ENCODE peak calls at places on chromosomes 3 and 15, in four cellular contexts. One of them, this sample, is unnamed.
A peak's percentile ranks its signal among the peaks of the same experiment; 100 is the strongest.

GRCh38 chr3:32399030-32399620 is 7.5 kb downstream of the CMTM7 start:
- DNase-seq in suprapubic skin: no peak
- DNase-seq in glutamatergic neuron: no peak
- DNase-seq in BJ: no peak
- DNase-seq in this sample: no peak

GRCh38 chr3:64900916-64901903 is 213.4 kb upstream of the ADAMTS9 start:
- DNase-seq in suprapubic skin: no peak
- DNase-seq in glutamatergic neuron: no peak
- DNase-seq in BJ: no peak
- DNase-seq in this sample: no peak

GRCh38 chr15:65004993-65005392 is 15.3 kb upstream of the SPG21 start:
- DNase-seq in suprapubic skin: no peak
- DNase-seq in glutamatergic neuron: no peak
- DNase-seq in BJ: no peak
- DNase-seq in this sample: no peak

GRCh38 chr15:59540654-59541053 is 70.9 kb upstream of the GCNT3 start:
- DNase-seq in suprapubic skin: no peak
- DNase-seq in glutamatergic neuron: no peak
- DNase-seq in BJ: no peak
- DNase-seq in this sample: no peak

GRCh38 chr3:64449026-64449425 is 223.8 kb upstream of the PRICKLE2 start:
- DNase-seq in suprapubic skin: no peak
- DNase-seq in glutamatergic neuron: no peak
- DNase-seq in BJ: no peak
- DNase-seq in this sample: no peak

GRCh38 chr3:156509209-156510174 is 45.4 kb downstream of the SSR3 start:
- DNase-seq in suprapubic skin: no peak
- DNase-seq in glutamatergic neuron: no peak
- DNase-seq in BJ: no peak
- DNase-seq in this sample: no peak

GRCh38 chr15:88800026-88800425 is 3.2 kb upstream of the ACAN start:
- DNase-seq in suprapubic skin: no peak
- DNase-seq in glutamatergic neuron: no peak
- DNase-seq in BJ: no peak
- DNase-seq in this sample: no peak

GRCh38 chr3:121748638-121749275 is 784 bp downstream of the GOLGB1 start:
- DNase-seq in suprapubic skin: no peak
- DNase-seq in glutamatergic neuron: no peak
- DNase-seq in BJ: no peak
- DNase-seq in this sample: no peak

GRCh38 chr15:52678036-52678467 is 1.1 kb downstream of the ATOSA start:
- DNase-seq in suprapubic skin: peak; percentile 73
- DNase-seq in glutamatergic neuron: peak; percentile 22
- DNase-seq in BJ: no peak
- DNase-seq in this sample: no peak

GRCh38 chr15:100794008-100794407 is 85.6 kb upstream of the ALDH1A3 start:
- DNase-seq in suprapubic skin: no peak
- DNase-seq in glutamatergic neuron: no peak
- DNase-seq in BJ: no peak
- DNase-seq in this sample: no peak

GRCh38 chr15:36960179-36960946 is 140.0 kb downstream of the MEIS2 start:
- DNase-seq in suprapubic skin: no peak
- DNase-seq in glutamatergic neuron: no peak
- DNase-seq in BJ: no peak
- DNase-seq in this sample: no peak

GRCh38 chr3:113312416-113312815 is 101.1 kb downstream of the BOC start:
- DNase-seq in suprapubic skin: no peak
- DNase-seq in glutamatergic neuron: no peak
- DNase-seq in BJ: no peak
- DNase-seq in this sample: no peak

GRCh38 chr3:160437083-160437455 is 12.5 kb downstream of the TRIM59 start:
- DNase-seq in suprapubic skin: no peak
- DNase-seq in glutamatergic neuron: no peak
- DNase-seq in BJ: no peak
- DNase-seq in this sample: no peak

GRCh38 chr3:128309026-128309425 is 155.7 kb downstream of the EEFSEC start:
- DNase-seq in suprapubic skin: no peak
- DNase-seq in glutamatergic neuron: no peak
- DNase-seq in BJ: no peak
- DNase-seq in this sample: no peak

GRCh38 chr3:28012830-28013229 is 228.6 kb upstream of the CMC1 start:
- DNase-seq in suprapubic skin: no peak
- DNase-seq in glutamatergic neuron: no peak
- DNase-seq in BJ: no peak
- DNase-seq in this sample: no peak

GRCh38 chr3:101102678-101103296 is 109.6 kb upstream of the ABI3BP start:
- DNase-seq in suprapubic skin: no peak
- DNase-seq in glutamatergic neuron: no peak
- DNase-seq in BJ: no peak
- DNase-seq in this sample: no peak

GRCh38 chr15:90839187-90840071 is 29.0 kb upstream of the FURIN start:
- DNase-seq in suprapubic skin: no peak
- DNase-seq in glutamatergic neuron: no peak
- DNase-seq in BJ: no peak
- DNase-seq in this sample: no peak

GRCh38 chr15:78937132-78937739 is 7.6 kb downstream of the CTSH start:
- DNase-seq in suprapubic skin: peak; percentile 75
- DNase-seq in glutamatergic neuron: no peak
- DNase-seq in BJ: no peak
- DNase-seq in this sample: no peak

GRCh38 chr3:48151807-48152427 is 36.3 kb downstream of the CDC25A start:
- DNase-seq in suprapubic skin: no peak
- DNase-seq in glutamatergic neuron: no peak
- DNase-seq in BJ: no peak
- DNase-seq in this sample: no peak
- TF ChIP-seq CTCF in suprapubic skin: no peak
- TF ChIP-seq CTCF in glutamatergic neuron: no peak
- TF ChIP-seq CTCF in BJ: no peak
- TF ChIP-seq CTCF in this sample: no peak

GRCh38 chr3:180018588-180018987 is 18.1 kb downstream of the PEX5L start:
- DNase-seq in suprapubic skin: no peak
- DNase-seq in glutamatergic neuron: no peak
- DNase-seq in BJ: no peak
- DNase-seq in this sample: no peak
- TF ChIP-seq CTCF in suprapubic skin: no peak
- TF ChIP-seq CTCF in glutamatergic neuron: no peak
- TF ChIP-seq CTCF in BJ: no peak
- TF ChIP-seq CTCF in this sample: no peak

DNA sequence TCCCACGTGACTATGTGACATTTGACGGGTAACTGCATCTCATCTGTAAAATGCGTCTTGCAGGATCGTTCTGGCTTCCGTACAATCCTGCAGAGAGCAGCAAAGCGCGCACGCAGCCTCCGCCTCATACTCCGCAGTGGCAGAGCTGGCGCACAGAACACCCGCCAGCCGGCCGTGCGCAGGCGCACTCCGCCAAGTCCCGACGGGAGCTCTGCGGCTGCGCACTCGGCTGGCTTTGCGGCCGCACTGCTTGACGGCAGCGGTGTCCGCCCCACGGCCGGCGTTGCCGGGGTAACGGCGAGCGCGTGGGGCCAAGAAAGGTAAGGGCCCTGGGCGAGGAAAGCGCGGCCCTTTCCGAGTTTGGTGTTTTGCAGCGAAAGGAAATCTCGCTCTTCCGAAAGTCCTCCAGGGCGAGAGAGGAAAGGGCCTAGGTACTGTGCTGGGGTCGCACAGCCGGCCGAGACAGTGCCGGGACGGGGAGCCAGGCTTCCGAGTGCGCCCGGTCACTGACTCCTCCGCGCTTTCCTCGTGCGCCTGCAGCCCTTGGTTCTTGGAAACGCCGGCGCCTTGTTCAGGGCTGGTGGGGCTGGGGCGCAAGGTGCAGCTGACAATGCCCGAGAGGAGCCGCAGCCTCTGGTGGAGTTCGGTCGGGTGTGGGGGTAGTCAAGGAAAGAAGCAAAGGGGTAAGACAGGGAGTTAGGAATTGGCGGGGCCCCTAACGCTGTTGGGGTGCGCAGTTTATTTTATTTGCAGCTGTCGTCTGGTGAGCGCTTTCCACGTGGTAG is at the start of gene TSEN2:
- DNase-seq in suprapubic skin: peak; percentile 92
- DNase-seq in glutamatergic neuron: peak; percentile 96
- DNase-seq in BJ: no peak
- DNase-seq in this sample: peak; percentile 74
- TF ChIP-seq CTCF in suprapubic skin: no peak
- TF ChIP-seq CTCF in glutamatergic neuron: no peak
- TF ChIP-seq CTCF in BJ: peak; percentile 41
- TF ChIP-seq CTCF in this sample: peak; percentile 30

DNA sequence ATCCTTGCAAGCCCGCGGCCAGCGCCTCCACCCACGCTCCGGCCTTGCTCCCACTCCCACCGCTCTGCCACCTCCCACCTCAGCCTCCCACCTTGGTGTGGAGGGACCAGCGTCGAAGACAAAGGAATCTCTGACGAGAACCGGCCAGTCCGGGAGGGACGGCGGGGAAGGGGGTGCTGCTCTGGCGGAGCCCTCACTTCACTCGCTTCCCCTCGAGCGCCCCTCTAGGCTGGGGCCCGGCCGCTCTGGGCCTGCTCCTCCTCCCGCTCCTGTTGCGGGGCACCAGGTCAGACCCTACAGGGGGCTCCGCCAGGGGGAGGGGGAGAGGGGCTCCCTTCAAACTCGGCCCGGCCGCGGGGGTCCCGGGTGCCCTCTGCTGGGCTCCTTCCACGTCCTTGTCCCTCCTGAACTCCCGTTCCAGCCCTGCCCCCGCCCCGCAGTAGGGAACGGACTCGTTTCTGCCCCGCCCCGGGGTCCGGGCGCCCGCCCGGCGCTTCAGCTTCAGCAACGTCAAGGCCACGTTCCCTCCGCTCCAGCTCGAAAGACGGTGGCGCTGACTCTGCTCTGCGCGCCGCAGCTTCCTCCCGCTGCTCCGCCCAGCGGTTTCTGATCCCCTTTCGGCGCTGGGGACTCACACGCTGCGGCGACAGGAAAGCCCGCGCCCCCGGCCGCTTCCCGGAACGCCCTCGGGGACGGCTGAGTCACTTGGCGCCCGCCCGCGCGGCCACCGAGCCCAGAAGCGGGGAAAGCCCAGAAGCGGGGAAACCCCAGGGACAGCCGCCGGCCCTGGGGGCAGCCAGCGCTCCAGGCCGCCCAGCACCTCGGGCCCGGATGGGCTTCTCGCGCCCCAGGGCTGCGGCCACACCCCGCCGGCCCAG is 28.6 kb downstream of the ARHGAP31 start:
- DNase-seq in suprapubic skin: peak; percentile 92
- DNase-seq in glutamatergic neuron: peak; percentile 83
- DNase-seq in BJ: peak; percentile 37
- DNase-seq in this sample: no peak
- TF ChIP-seq CTCF in suprapubic skin: no peak
- TF ChIP-seq CTCF in glutamatergic neuron: no peak
- TF ChIP-seq CTCF in BJ: peak; percentile 18
- TF ChIP-seq CTCF in this sample: peak; percentile 6

DNA sequence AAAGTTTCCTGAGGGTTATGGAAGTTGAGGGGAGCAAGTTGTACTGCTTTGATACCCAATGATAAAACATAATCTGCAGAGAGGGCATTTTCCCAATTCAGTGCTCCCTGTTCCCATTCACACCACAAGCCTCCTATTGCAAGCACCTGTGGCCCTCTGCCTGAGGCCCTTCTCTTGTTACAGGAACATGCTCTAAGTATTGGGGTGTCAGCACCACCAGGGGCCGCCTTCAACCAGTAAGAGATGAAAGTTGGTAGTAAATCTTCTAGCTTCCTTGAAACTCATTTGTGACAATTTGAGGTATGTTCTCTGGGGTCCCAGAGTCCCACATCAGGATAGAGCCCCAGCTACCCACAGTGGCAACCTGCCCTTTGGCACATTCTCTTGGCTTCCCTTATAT is 265.4 kb upstream of the ARHGEF26 start:
- DNase-seq in suprapubic skin: no peak
- DNase-seq in glutamatergic neuron: no peak
- DNase-seq in BJ: no peak
- DNase-seq in this sample: no peak
- TF ChIP-seq CTCF in suprapubic skin: no peak
- TF ChIP-seq CTCF in glutamatergic neuron: no peak
- TF ChIP-seq CTCF in BJ: no peak
- TF ChIP-seq CTCF in this sample: no peak

GRCh38 chr15:58056015-58056414 is 9.5 kb downstream of the ALDH1A2 start:
- DNase-seq in suprapubic skin: no peak
- DNase-seq in glutamatergic neuron: no peak
- DNase-seq in BJ: no peak
- DNase-seq in this sample: no peak
- TF ChIP-seq CTCF in suprapubic skin: no peak
- TF ChIP-seq CTCF in glutamatergic neuron: peak; percentile 41
- TF ChIP-seq CTCF in BJ: peak; percentile 19
- TF ChIP-seq CTCF in this sample: peak; percentile 28

DNA sequence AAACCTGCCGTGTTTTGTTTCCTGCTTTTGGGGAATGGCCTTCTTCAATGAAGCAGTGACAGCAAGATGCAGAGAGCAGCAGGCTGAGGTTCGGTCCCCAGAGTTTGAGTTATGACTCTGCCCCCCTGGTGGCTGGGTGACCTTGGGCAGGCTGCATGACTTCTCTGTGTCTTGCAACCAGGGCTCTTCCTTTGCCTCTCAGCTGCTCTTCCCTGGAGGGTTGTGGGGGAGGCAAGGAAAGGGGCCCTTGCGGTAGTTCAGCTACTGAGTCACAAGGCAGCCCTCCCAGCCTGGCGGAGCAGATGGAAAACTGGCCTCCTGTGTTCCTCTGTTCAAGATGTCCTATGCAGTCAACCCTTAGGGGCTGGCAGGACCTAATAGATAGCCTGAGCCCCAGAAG is 17.1 kb downstream of the CTXND1 start:
- DNase-seq in suprapubic skin: no peak
- DNase-seq in glutamatergic neuron: peak; percentile 48
- DNase-seq in BJ: no peak
- DNase-seq in this sample: no peak
- TF ChIP-seq CTCF in suprapubic skin: peak; percentile 39
- TF ChIP-seq CTCF in glutamatergic neuron: peak; percentile 62
- TF ChIP-seq CTCF in BJ: peak; percentile 64
- TF ChIP-seq CTCF in this sample: peak; percentile 30

DNA sequence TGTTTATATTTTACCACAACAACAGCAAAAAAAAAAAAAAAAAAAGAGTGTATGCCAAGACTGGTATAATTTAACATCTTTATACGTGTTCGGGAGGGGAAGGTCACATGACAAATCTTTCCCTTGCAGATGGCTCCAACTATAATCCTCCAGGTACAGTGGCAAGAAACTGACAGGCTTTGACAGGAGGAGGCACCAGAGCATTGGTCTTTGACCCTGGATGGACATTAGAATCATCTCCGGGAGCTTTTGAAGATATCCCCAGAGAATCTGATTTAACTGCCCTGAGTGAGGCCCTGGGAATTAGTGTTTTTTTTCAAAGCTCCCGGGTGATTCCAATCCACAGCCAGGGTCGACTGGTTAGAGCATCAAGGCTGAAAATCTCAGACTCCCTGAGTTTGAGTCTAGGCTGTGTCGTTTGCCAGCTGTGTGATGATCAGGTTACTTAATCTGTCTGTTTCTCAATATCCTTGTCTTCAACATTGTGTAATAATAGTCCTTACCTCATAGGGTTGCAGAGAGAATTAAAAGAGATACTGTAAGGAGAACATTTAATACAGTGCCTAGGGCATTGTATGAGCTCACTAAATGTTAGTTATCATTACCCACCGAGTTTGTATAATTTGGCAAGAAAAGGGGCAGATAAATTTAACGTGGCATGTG is 8.9 kb upstream of the SEMA5B start:
- DNase-seq in suprapubic skin: no peak
- DNase-seq in glutamatergic neuron: no peak
- DNase-seq in BJ: no peak
- DNase-seq in this sample: no peak
- TF ChIP-seq CTCF in suprapubic skin: no peak
- TF ChIP-seq CTCF in glutamatergic neuron: no peak
- TF ChIP-seq CTCF in BJ: no peak
- TF ChIP-seq CTCF in this sample: no peak

This sample was measured in kidney epithelial cell.